ENCODE peak calls at places on chromosomes 13 and 19, in seven cellular contexts. U is WTC11, G is HEK293T, F is GM12878, P is H1, Q is HCT116, L is HepG2. A is an unnamed sample.

GRCh38 chr19:2290441-2291184 is 8.6 kb upstream of the PEAK3 start:
- DNase-seq in U (peak; percentile 63), P (peak; percentile 79), G (no peak), Q (no peak), L (no peak), F (no peak), A (no peak)

GRCh38 chr19:29372461-29372860 is 153.3 kb upstream of the VSTM2B start:
- DNase-seq in P (peak; percentile 23), F (no peak), Q (no peak), G (peak; percentile 0), U (no peak), L (no peak), A (no peak)

GRCh38 chr19:5547881-5548280 is 19.9 kb downstream of the TINCR start:
- DNase-seq in G (peak; percentile 70), F (no peak), U (peak; percentile 69), Q (no peak), P (peak; percentile 56), L (peak; percentile 38), A (peak; percentile 55)

GRCh38 chr13:24035411-24035810 is 125.1 kb upstream of the SPATA13 start:
- DNase-seq in L (no peak), F (no peak), U (no peak), G (no peak), P (no peak), Q (no peak), A (no peak)

GRCh38 chr13:108426893-108427292 is 157.4 kb downstream of the TNFSF13B start:
- DNase-seq in F (no peak), U (no peak), P (no peak), G (no peak), Q (no peak), L (no peak), A (no peak)

GRCh38 chr19:30784850-30785459 is 412.8 kb downstream of the ZNF536 start:
- DNase-seq in L (peak; percentile 16), Q (no peak), F (no peak), U (peak; percentile 84), G (peak; percentile 72), P (peak; percentile 89), A (peak; percentile 69)

GRCh38 chr19:2097330-2098327 is 914 bp downstream of the IZUMO4 start:
- DNase-seq in G (no peak), U (no peak), P (peak; percentile 57), Q (no peak), L (no peak), F (no peak), A (no peak)

GRCh38 chr13:37460211-37460610 is 138.4 kb downstream of the POSTN start:
- DNase-seq in F (no peak), G (no peak), Q (no peak), L (no peak), P (no peak), U (no peak), A (no peak)

GRCh38 chr19:37506387-37507166 is at the start of gene ZNF793:
- DNase-seq in Q (no peak), U (peak; percentile 80), P (peak; percentile 95), L (no peak), F (no peak), G (peak; percentile 37), A (no peak)

GRCh38 chr13:85588359-85588758 is 210.9 kb downstream of the SLITRK6 start:
- DNase-seq in F (no peak), P (no peak), L (no peak), Q (no peak), U (no peak), G (no peak), A (no peak)

GRCh38 chr13:42656136-42656535 is 82.2 kb downstream of the TNFSF11 start:
- DNase-seq in Q (no peak), G (no peak), L (no peak), F (no peak), P (no peak), U (no peak), A (no peak)

GRCh38 chr19:23439623-23440022 is 44.4 kb upstream of the ZNF91 start:
- DNase-seq in U (peak; percentile 38), P (peak; percentile 47), G (no peak), F (no peak), L (no peak), Q (no peak), A (peak; percentile 11)

GRCh38 chr19:49957262-49957915 is 3.6 kb downstream of the SIGLEC11 start:
- DNase-seq in U (no peak), P (no peak), Q (no peak), G (no peak), F (no peak), L (no peak), A (no peak)

GRCh38 chr13:63693696-63694095 is 2278.0 kb upstream of the PCDH20 start:
- DNase-seq in Q (no peak), U (no peak), F (no peak), L (no peak), G (no peak), P (no peak), A (no peak)

GRCh38 chr13:107275945-107276614 is 708.1 kb upstream of the ARGLU1 start:
- DNase-seq in F (no peak), L (no peak), Q (no peak), P (no peak), G (no peak), U (no peak), A (no peak)

DNA sequence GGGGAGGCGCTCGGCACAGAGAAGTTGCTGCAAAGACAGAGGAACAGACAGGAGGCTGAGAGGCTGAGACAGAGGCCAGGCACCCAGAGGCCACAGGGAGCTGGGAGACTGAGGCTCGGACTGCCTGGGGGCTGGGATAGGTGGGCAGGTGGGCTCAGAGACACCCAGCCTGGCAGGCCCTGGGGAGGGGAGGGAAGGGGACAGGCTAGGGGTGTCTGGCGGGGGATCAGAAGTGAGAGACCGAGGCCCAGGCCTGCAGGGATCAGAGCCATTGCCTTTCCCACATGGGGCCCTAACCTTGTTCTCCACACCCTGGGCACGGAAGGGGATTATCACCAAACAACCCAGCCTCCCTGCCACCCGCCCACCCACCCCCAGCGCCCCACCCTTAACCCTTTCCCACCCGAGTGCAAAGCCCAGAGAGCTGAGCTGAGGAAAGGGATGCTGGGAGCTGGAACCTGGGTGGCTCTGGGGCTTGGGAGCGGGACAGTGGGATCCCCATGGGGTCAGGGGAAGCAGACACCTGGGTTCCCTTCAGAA is 1.3 kb downstream of the NTN5 start:
- DNase-seq in L (no peak), Q (no peak), G (no peak), U (no peak), F (no peak), P (no peak), A (no peak)
- TF ChIP-seq SP1 in L (no peak), Q (no peak), G (no peak), U (no peak), F (no peak), P (no peak), A (no peak)

DNA sequence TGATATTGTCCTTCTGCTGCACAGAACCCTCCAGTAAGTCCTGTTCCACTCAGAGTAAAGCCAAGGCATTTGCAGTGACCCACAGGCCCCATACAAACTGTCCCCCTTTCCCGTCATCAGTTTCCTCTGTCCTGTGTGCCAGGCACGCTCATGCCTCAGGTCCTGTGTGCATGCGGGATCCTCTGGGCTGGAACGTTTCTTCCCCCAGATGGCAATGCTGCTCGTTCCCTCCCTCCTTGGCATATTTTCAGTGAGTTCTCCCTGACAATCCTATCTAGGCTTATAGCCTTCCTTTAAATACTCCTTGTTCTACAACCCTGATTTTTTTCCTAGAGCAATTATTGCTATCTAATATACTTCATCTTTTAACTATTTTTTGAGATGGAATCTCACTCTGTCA is 5.7 kb downstream of the OPA3 start:
- DNase-seq in U (no peak), G (no peak), Q (no peak), F (no peak), P (no peak), L (no peak), A (no peak)
- TF ChIP-seq SP1 in U (no peak), G (no peak), Q (no peak), F (no peak), P (no peak), L (no peak), A (no peak)

GRCh38 chr19:33552191-33552927 is 30.8 kb upstream of the PEPD start:
- DNase-seq in P (no peak), Q (no peak), G (no peak), L (no peak), U (no peak), F (no peak), A (no peak)
- TF ChIP-seq SP1 in P (no peak), Q (no peak), G (no peak), L (no peak), U (no peak), F (no peak), A (no peak)

DNA sequence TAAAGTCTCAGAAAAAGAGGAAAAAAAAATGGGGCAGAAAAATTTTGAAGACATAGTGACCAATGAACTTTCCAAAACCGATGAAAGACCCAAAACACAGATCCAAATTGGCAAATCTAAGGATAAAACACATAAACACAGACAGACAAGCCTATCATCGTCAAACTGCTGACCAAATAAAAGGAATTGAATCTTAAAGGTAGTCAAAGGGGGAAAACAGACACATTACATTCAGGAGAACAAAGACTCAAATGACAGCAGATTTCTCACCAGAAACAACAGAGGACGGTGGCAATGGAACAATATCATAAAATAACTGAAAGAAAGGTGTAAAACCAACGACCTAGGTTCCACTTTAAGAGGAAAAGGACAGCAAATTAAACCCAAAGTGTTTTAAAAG is 10.2 kb downstream of the RBM26 start:
- DNase-seq in G (no peak), F (no peak), L (no peak), U (no peak), Q (no peak), P (no peak), A (no peak)
- TF ChIP-seq SP1 in G (no peak), F (no peak), L (no peak), U (no peak), Q (no peak), P (no peak), A (no peak)

A was measured in K562.